ENCODE peak calls at places on chromosomes 11 and 22, in ten cellular contexts. One of them, this sample, is unnamed.

GRCh38 chr11:128210148-128210940 is 377.0 kb downstream of the ETS1 start:
- DNase-seq in transverse colon: peak; percentile 51
- DNase-seq in psoas muscle: no peak
- DNase-seq in cardiac fibroblast: peak; percentile 97
- DNase-seq in LHCN-M2: peak; percentile 97
- DNase-seq in NCI-H345: peak; percentile 11
- DNase-seq in neural crest cell: no peak
- DNase-seq in GM10248: no peak
- DNase-seq in activated CD4-positive, alpha-beta T cell treated with anti-CD3 and anti-CD28 coated beads for 48 hours: no peak
- DNase-seq in dorsolateral prefrontal cortex: no peak
- DNase-seq in this sample: peak; percentile 97

GRCh38 chr22:22935546-22936157 is 48.0 kb downstream of the IGLL5 start:
- DNase-seq in activated CD4-positive, alpha-beta T cell treated with anti-CD3 and anti-CD28 coated beads for 48 hours: peak; percentile 19
- DNase-seq in NCI-H345: no peak
- DNase-seq in dorsolateral prefrontal cortex: no peak
- DNase-seq in neural crest cell: no peak
- DNase-seq in transverse colon: peak; percentile 75
- DNase-seq in LHCN-M2: no peak
- DNase-seq in psoas muscle: peak; percentile 9
- DNase-seq in GM10248: peak; percentile 95
- DNase-seq in cardiac fibroblast: no peak
- DNase-seq in this sample: no peak

GRCh38 chr11:22189660-22190059 is 3.2 kb upstream of the ANO5 start:
- DNase-seq in transverse colon: no peak
- DNase-seq in neural crest cell: no peak
- DNase-seq in GM10248: no peak
- DNase-seq in cardiac fibroblast: no peak
- DNase-seq in NCI-H345: no peak
- DNase-seq in dorsolateral prefrontal cortex: no peak
- DNase-seq in LHCN-M2: no peak
- DNase-seq in activated CD4-positive, alpha-beta T cell treated with anti-CD3 and anti-CD28 coated beads for 48 hours: no peak
- DNase-seq in psoas muscle: no peak
- DNase-seq in this sample: no peak

GRCh38 chr11:953513-953912 is 27.8 kb downstream of the AP2A2 start:
- DNase-seq in activated CD4-positive, alpha-beta T cell treated with anti-CD3 and anti-CD28 coated beads for 48 hours: no peak
- DNase-seq in psoas muscle: no peak
- DNase-seq in transverse colon: no peak
- DNase-seq in GM10248: no peak
- DNase-seq in neural crest cell: no peak
- DNase-seq in dorsolateral prefrontal cortex: no peak
- DNase-seq in LHCN-M2: no peak
- DNase-seq in NCI-H345: no peak
- DNase-seq in cardiac fibroblast: no peak
- DNase-seq in this sample: no peak

GRCh38 chr22:45552580-45553332 is 50.1 kb downstream of the FBLN1 start:
- DNase-seq in psoas muscle: peak; percentile 59
- DNase-seq in neural crest cell: no peak
- DNase-seq in activated CD4-positive, alpha-beta T cell treated with anti-CD3 and anti-CD28 coated beads for 48 hours: no peak
- DNase-seq in transverse colon: peak; percentile 44
- DNase-seq in dorsolateral prefrontal cortex: no peak
- DNase-seq in NCI-H345: no peak
- DNase-seq in LHCN-M2: peak; percentile 96
- DNase-seq in GM10248: no peak
- DNase-seq in cardiac fibroblast: peak; percentile 94
- DNase-seq in this sample: no peak

GRCh38 chr22:33780761-33781160 is 139.5 kb downstream of the LARGE1 start:
- DNase-seq in psoas muscle: no peak
- DNase-seq in NCI-H345: no peak
- DNase-seq in neural crest cell: no peak
- DNase-seq in transverse colon: no peak
- DNase-seq in activated CD4-positive, alpha-beta T cell treated with anti-CD3 and anti-CD28 coated beads for 48 hours: no peak
- DNase-seq in cardiac fibroblast: no peak
- DNase-seq in GM10248: no peak
- DNase-seq in dorsolateral prefrontal cortex: no peak
- DNase-seq in LHCN-M2: no peak
- DNase-seq in this sample: no peak

GRCh38 chr11:119531623-119532022 is 108.7 kb upstream of the THY1 start:
- DNase-seq in cardiac fibroblast: no peak
- DNase-seq in NCI-H345: no peak
- DNase-seq in transverse colon: no peak
- DNase-seq in GM10248: no peak
- DNase-seq in LHCN-M2: no peak
- DNase-seq in dorsolateral prefrontal cortex: peak; percentile 26
- DNase-seq in activated CD4-positive, alpha-beta T cell treated with anti-CD3 and anti-CD28 coated beads for 48 hours: no peak
- DNase-seq in psoas muscle: no peak
- DNase-seq in neural crest cell: no peak
- DNase-seq in this sample: no peak

GRCh38 chr11:2919837-2920236 is 9.4 kb downstream of the PHLDA2 start:
- DNase-seq in LHCN-M2: no peak
- DNase-seq in NCI-H345: no peak
- DNase-seq in GM10248: no peak
- DNase-seq in dorsolateral prefrontal cortex: no peak
- DNase-seq in psoas muscle: no peak
- DNase-seq in transverse colon: no peak
- DNase-seq in neural crest cell: no peak
- DNase-seq in cardiac fibroblast: no peak
- DNase-seq in activated CD4-positive, alpha-beta T cell treated with anti-CD3 and anti-CD28 coated beads for 48 hours: no peak
- DNase-seq in this sample: no peak

GRCh38 chr11:1691027-1691877 is 5.7 kb upstream of the KRTAP5-6 start:
- DNase-seq in dorsolateral prefrontal cortex: no peak
- DNase-seq in neural crest cell: no peak
- DNase-seq in NCI-H345: no peak
- DNase-seq in LHCN-M2: no peak
- DNase-seq in GM10248: no peak
- DNase-seq in psoas muscle: no peak
- DNase-seq in cardiac fibroblast: no peak
- DNase-seq in activated CD4-positive, alpha-beta T cell treated with anti-CD3 and anti-CD28 coated beads for 48 hours: no peak
- DNase-seq in transverse colon: no peak
- DNase-seq in this sample: no peak

GRCh38 chr22:22171357-22172218 is 73.0 kb upstream of the VPREB1 start:
- DNase-seq in neural crest cell: peak; percentile 12
- DNase-seq in activated CD4-positive, alpha-beta T cell treated with anti-CD3 and anti-CD28 coated beads for 48 hours: no peak
- DNase-seq in NCI-H345: no peak
- DNase-seq in dorsolateral prefrontal cortex: no peak
- DNase-seq in transverse colon: no peak
- DNase-seq in LHCN-M2: no peak
- DNase-seq in psoas muscle: no peak
- DNase-seq in GM10248: no peak
- DNase-seq in cardiac fibroblast: no peak
- DNase-seq in this sample: peak; percentile 30

GRCh38 chr11:114207096-114207495 is 89.1 kb upstream of the NNMT start:
- DNase-seq in cardiac fibroblast: no peak
- DNase-seq in dorsolateral prefrontal cortex: no peak
- DNase-seq in activated CD4-positive, alpha-beta T cell treated with anti-CD3 and anti-CD28 coated beads for 48 hours: no peak
- DNase-seq in GM10248: no peak
- DNase-seq in transverse colon: no peak
- DNase-seq in NCI-H345: no peak
- DNase-seq in neural crest cell: no peak
- DNase-seq in psoas muscle: no peak
- DNase-seq in LHCN-M2: peak; percentile 30
- DNase-seq in this sample: peak; percentile 10

GRCh38 chr11:67996622-67997459 is 7.1 kb downstream of the UNC93B1 start:
- DNase-seq in GM10248: no peak
- DNase-seq in dorsolateral prefrontal cortex: no peak
- DNase-seq in neural crest cell: peak; percentile 58
- DNase-seq in activated CD4-positive, alpha-beta T cell treated with anti-CD3 and anti-CD28 coated beads for 48 hours: peak; percentile 74
- DNase-seq in cardiac fibroblast: peak; percentile 58
- DNase-seq in transverse colon: peak; percentile 88
- DNase-seq in NCI-H345: no peak
- DNase-seq in psoas muscle: peak; percentile 63
- DNase-seq in LHCN-M2: no peak
- DNase-seq in this sample: peak; percentile 57

GRCh38 chr11:76604652-76605241 is 65.8 kb downstream of the LRRC32 start:
- DNase-seq in NCI-H345: no peak
- DNase-seq in neural crest cell: no peak
- DNase-seq in psoas muscle: peak; percentile 54
- DNase-seq in dorsolateral prefrontal cortex: no peak
- DNase-seq in activated CD4-positive, alpha-beta T cell treated with anti-CD3 and anti-CD28 coated beads for 48 hours: no peak
- DNase-seq in LHCN-M2: peak; percentile 38
- DNase-seq in transverse colon: peak; percentile 44
- DNase-seq in cardiac fibroblast: peak; percentile 90
- DNase-seq in GM10248: no peak
- DNase-seq in this sample: peak; percentile 51

GRCh38 chr11:2196970-2197770 is 25.6 kb upstream of the TH start:
- DNase-seq in transverse colon: peak; percentile 83
- DNase-seq in neural crest cell: peak; percentile 78
- DNase-seq in dorsolateral prefrontal cortex: peak; percentile 72
- DNase-seq in psoas muscle: peak; percentile 62
- DNase-seq in NCI-H345: peak; percentile 63
- DNase-seq in activated CD4-positive, alpha-beta T cell treated with anti-CD3 and anti-CD28 coated beads for 48 hours: peak; percentile 84
- DNase-seq in GM10248: peak; percentile 82
- DNase-seq in cardiac fibroblast: peak; percentile 70
- DNase-seq in LHCN-M2: peak; percentile 29
- DNase-seq in this sample: peak; percentile 66

GRCh38 chr11:8090756-8091155 is 9.7 kb downstream of the TUB start:
- DNase-seq in psoas muscle: no peak
- DNase-seq in NCI-H345: peak; percentile 21
- DNase-seq in transverse colon: no peak
- DNase-seq in activated CD4-positive, alpha-beta T cell treated with anti-CD3 and anti-CD28 coated beads for 48 hours: peak; percentile 58
- DNase-seq in GM10248: peak; percentile 39
- DNase-seq in cardiac fibroblast: peak; percentile 40
- DNase-seq in neural crest cell: peak; percentile 77
- DNase-seq in LHCN-M2: peak; percentile 29
- DNase-seq in dorsolateral prefrontal cortex: no peak
- DNase-seq in this sample: peak; percentile 57

GRCh38 chr22:49783926-49784629 is 43.6 kb downstream of the BRD1 start:
- DNase-seq in cardiac fibroblast: no peak
- DNase-seq in dorsolateral prefrontal cortex: no peak
- DNase-seq in LHCN-M2: no peak
- DNase-seq in neural crest cell: no peak
- DNase-seq in transverse colon: no peak
- DNase-seq in GM10248: no peak
- DNase-seq in psoas muscle: peak; percentile 10
- DNase-seq in NCI-H345: no peak
- DNase-seq in activated CD4-positive, alpha-beta T cell treated with anti-CD3 and anti-CD28 coated beads for 48 hours: no peak
- DNase-seq in this sample: peak; percentile 15

GRCh38 chr11:108733479-108734116 is 68.7 kb downstream of the DDX10 start:
- DNase-seq in activated CD4-positive, alpha-beta T cell treated with anti-CD3 and anti-CD28 coated beads for 48 hours: peak; percentile 55
- DNase-seq in NCI-H345: no peak
- DNase-seq in GM10248: peak; percentile 40
- DNase-seq in psoas muscle: no peak
- DNase-seq in transverse colon: no peak
- DNase-seq in cardiac fibroblast: peak; percentile 47
- DNase-seq in dorsolateral prefrontal cortex: no peak
- DNase-seq in neural crest cell: no peak
- DNase-seq in LHCN-M2: peak; percentile 20
- DNase-seq in this sample: peak; percentile 79

GRCh38 chr11:101881586-101881985 is 33.2 kb upstream of the CEP126 start:
- DNase-seq in activated CD4-positive, alpha-beta T cell treated with anti-CD3 and anti-CD28 coated beads for 48 hours: no peak
- DNase-seq in transverse colon: no peak
- DNase-seq in cardiac fibroblast: no peak
- DNase-seq in dorsolateral prefrontal cortex: no peak
- DNase-seq in GM10248: no peak
- DNase-seq in NCI-H345: no peak
- DNase-seq in LHCN-M2: no peak
- DNase-seq in psoas muscle: no peak
- DNase-seq in neural crest cell: no peak
- DNase-seq in this sample: no peak

GRCh38 chr11:77191823-77192495 is 63.9 kb downstream of the MYO7A start:
- DNase-seq in neural crest cell: peak; percentile 68
- DNase-seq in psoas muscle: no peak
- DNase-seq in GM10248: peak; percentile 46
- DNase-seq in LHCN-M2: no peak
- DNase-seq in NCI-H345: peak; percentile 18
- DNase-seq in transverse colon: peak; percentile 89
- DNase-seq in activated CD4-positive, alpha-beta T cell treated with anti-CD3 and anti-CD28 coated beads for 48 hours: peak; percentile 82
- DNase-seq in cardiac fibroblast: peak; percentile 54
- DNase-seq in dorsolateral prefrontal cortex: peak; percentile 69
- DNase-seq in this sample: peak; percentile 11

GRCh38 chr11:37451903-37452302 is 853.9 kb upstream of the RAG2 start:
- DNase-seq in cardiac fibroblast: no peak
- DNase-seq in dorsolateral prefrontal cortex: no peak
- DNase-seq in LHCN-M2: no peak
- DNase-seq in activated CD4-positive, alpha-beta T cell treated with anti-CD3 and anti-CD28 coated beads for 48 hours: no peak
- DNase-seq in psoas muscle: no peak
- DNase-seq in transverse colon: no peak
- DNase-seq in GM10248: no peak
- DNase-seq in neural crest cell: no peak
- DNase-seq in NCI-H345: no peak
- DNase-seq in this sample: no peak

GRCh38 chr11:102438311-102439062 is 14.1 kb downstream of the TMEM123 start:
- DNase-seq in LHCN-M2: peak; percentile 79
- DNase-seq in dorsolateral prefrontal cortex: no peak
- DNase-seq in transverse colon: no peak
- DNase-seq in NCI-H345: no peak
- DNase-seq in cardiac fibroblast: no peak
- DNase-seq in GM10248: no peak
- DNase-seq in neural crest cell: no peak
- DNase-seq in activated CD4-positive, alpha-beta T cell treated with anti-CD3 and anti-CD28 coated beads for 48 hours: peak; percentile 56
- DNase-seq in psoas muscle: no peak
- DNase-seq in this sample: no peak

GRCh38 chr11:121163658-121164308 is 62.7 kb downstream of the TECTA start:
- DNase-seq in neural crest cell: no peak
- DNase-seq in psoas muscle: no peak
- DNase-seq in dorsolateral prefrontal cortex: no peak
- DNase-seq in cardiac fibroblast: no peak
- DNase-seq in GM10248: no peak
- DNase-seq in LHCN-M2: no peak
- DNase-seq in activated CD4-positive, alpha-beta T cell treated with anti-CD3 and anti-CD28 coated beads for 48 hours: peak; percentile 19
- DNase-seq in transverse colon: no peak
- DNase-seq in NCI-H345: no peak
- DNase-seq in this sample: no peak

GRCh38 chr22:29330753-29331152 is 15.3 kb upstream of the RASL10A start:
- DNase-seq in LHCN-M2: no peak
- DNase-seq in cardiac fibroblast: peak; percentile 79
- DNase-seq in activated CD4-positive, alpha-beta T cell treated with anti-CD3 and anti-CD28 coated beads for 48 hours: no peak
- DNase-seq in dorsolateral prefrontal cortex: no peak
- DNase-seq in NCI-H345: no peak
- DNase-seq in psoas muscle: peak; percentile 73
- DNase-seq in transverse colon: no peak
- DNase-seq in GM10248: no peak
- DNase-seq in neural crest cell: peak; percentile 37
- DNase-seq in this sample: no peak

This sample was measured in lung microvascular endothelial cell.